ENCODE peak calls at places on chromosomes 3 and 15, in five cellular contexts. K is NB4, C is suprapubic skin, G is heart left ventricle, Y is uterus. F is an unnamed sample.

GRCh38 chr3:79684041-79684440 is 83.8 kb downstream of the ROBO1 start:
- DNase-seq in Y (no peak), K (no peak), C (no peak), G (no peak), F (no peak)

GRCh38 chr3:27993061-27993460 is 248.4 kb upstream of the CMC1 start:
- DNase-seq in G (no peak), K (no peak), C (no peak), Y (no peak), F (no peak)

GRCh38 chr3:4511491-4512251 is 18.5 kb downstream of the ITPR1 start:
- DNase-seq in K (no peak), C (no peak), Y (no peak), G (no peak), F (no peak)

GRCh38 chr15:24955549-24955929 is 752 bp downstream of the SNRPN start:
- DNase-seq in K (no peak), Y (peak; percentile 18), G (peak; percentile 16), C (no peak), F (no peak)

GRCh38 chr3:141241248-141242034 is 9.8 kb downstream of the PXYLP1 start:
- DNase-seq in Y (peak; percentile 43), C (no peak), G (peak; percentile 77), K (no peak), F (no peak)

GRCh38 chr15:31338318-31338878 is 11.8 kb downstream of the KLF13 start:
- DNase-seq in G (peak; percentile 46), C (no peak), K (no peak), Y (peak; percentile 29), F (no peak)

GRCh38 chr3:113954091-113954685 is 6.4 kb downstream of the ZDHHC23 start:
- DNase-seq in Y (no peak), C (no peak), K (no peak), G (no peak), F (no peak)

GRCh38 chr3:170523248-170523647 is 62.6 kb downstream of the SLC7A14 start:
- DNase-seq in Y (no peak), K (peak; percentile 11), G (no peak), C (no peak), F (no peak)

GRCh38 chr15:49693491-49693890 is 72.6 kb downstream of the DTWD1 start:
- DNase-seq in K (no peak), Y (no peak), G (no peak), C (no peak), F (no peak)

GRCh38 chr15:38325290-38325990 is 72.8 kb downstream of the SPRED1 start:
- DNase-seq in Y (no peak), K (no peak), G (no peak), C (no peak), F (no peak)

GRCh38 chr3:102159810-102160451 is 274.9 kb upstream of the ZPLD1 start:
- DNase-seq in Y (no peak), G (no peak), C (no peak), K (no peak), F (no peak)

GRCh38 chr3:152071924-152072323 is 196.8 kb upstream of the MBNL1 start:
- DNase-seq in Y (no peak), K (peak; percentile 28), G (no peak), C (no peak), F (peak; percentile 5)

GRCh38 chr3:123803521-123803920 is 80.6 kb downstream of the MYLK start:
- DNase-seq in G (no peak), C (no peak), Y (no peak), K (no peak), F (no peak)

GRCh38 chr15:67100808-67101581 is 35.6 kb downstream of the SMAD3 start:
- DNase-seq in Y (no peak), C (no peak), K (no peak), G (no peak), F (no peak)

GRCh38 chr3:29324180-29324651 is 43.3 kb downstream of the RBMS3 start:
- DNase-seq in K (no peak), G (peak; percentile 75), Y (peak; percentile 44), C (peak; percentile 79), F (no peak)
- TF ChIP-seq POLR2A in K (no peak), G (no peak), Y (no peak), C (no peak), F (no peak)

GRCh38 chr3:57756022-57756527 is at the start of gene SLMAP:
- DNase-seq in Y (peak; percentile 96), K (peak; percentile 97), C (peak; percentile 98), G (peak; percentile 97), F (peak; percentile 87)
- TF ChIP-seq POLR2A in Y (peak; percentile 65), K (peak; percentile 63), C (peak; percentile 61), G (no peak), F (peak; percentile 90)

GRCh38 chr15:82039871-82040270 is 5.9 kb downstream of the MEX3B start:
- DNase-seq in K (no peak), G (no peak), Y (no peak), C (no peak), F (no peak)

GRCh38 chr15:82043726-82044372 is 2.0 kb downstream of the MEX3B start:
- DNase-seq in K (no peak), G (no peak), Y (no peak), C (no peak), F (no peak)

GRCh38 chr15:82040395-82040794 is 5.4 kb downstream of the MEX3B start:
- DNase-seq in C (no peak), K (no peak), Y (no peak), G (no peak), F (no peak)

GRCh38 chr15:82043130-82043673 is 2.6 kb downstream of the MEX3B start:
- DNase-seq in Y (peak; percentile 15), K (no peak), C (no peak), G (no peak), F (no peak)

GRCh38 chr15:82040862-82041261 is 5.0 kb downstream of the MEX3B start:
- DNase-seq in G (no peak), Y (no peak), C (no peak), K (peak; percentile 30), F (no peak)
- TF ChIP-seq POLR2A in G (no peak), Y (no peak), C (no peak), K (no peak), F (no peak)

DNA sequence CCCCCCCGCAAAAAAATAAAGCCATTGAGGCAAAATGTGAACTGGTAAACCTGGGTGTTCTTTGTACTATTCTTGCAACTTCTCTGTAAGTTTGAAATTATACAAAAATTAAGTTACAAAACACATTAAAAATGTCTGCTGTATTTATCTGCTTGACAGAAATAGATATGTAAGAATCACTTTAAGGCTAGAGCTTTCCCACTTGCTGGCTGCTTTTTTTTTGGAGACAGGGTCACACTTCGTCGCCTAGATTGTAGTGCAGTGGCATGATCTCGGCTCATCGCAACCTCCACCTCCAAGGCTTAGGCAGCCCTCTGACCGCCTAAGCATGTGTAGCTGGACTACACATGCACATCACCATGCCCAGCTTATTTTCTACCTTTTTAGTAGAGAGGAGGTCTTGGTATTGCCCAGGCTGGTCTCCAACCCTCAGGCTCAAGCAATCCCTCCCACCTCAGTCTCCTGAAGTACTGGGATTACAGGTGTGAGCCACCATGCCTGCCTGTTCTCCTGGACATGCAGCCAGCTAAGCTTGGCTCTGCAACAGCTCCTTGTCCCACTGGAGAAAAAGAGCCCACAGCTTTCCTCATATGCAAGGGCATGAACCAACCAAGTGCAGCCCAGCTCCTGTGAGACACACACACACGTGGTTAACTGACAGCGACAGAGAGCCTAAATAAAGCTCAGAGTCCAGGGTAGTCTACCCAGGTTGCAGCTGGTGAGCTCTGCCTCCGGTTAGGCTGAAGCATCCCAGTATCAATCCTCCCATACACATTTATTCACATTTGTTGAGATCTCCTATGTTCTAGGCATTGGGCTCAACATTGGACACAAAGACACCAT is 4.5 kb downstream of the RPS17 start:
- DNase-seq in C (no peak), K (peak; percentile 40), Y (no peak), G (no peak), F (no peak)
- TF ChIP-seq POLR2A in C (no peak), K (no peak), Y (no peak), G (no peak), F (no peak)

DNA sequence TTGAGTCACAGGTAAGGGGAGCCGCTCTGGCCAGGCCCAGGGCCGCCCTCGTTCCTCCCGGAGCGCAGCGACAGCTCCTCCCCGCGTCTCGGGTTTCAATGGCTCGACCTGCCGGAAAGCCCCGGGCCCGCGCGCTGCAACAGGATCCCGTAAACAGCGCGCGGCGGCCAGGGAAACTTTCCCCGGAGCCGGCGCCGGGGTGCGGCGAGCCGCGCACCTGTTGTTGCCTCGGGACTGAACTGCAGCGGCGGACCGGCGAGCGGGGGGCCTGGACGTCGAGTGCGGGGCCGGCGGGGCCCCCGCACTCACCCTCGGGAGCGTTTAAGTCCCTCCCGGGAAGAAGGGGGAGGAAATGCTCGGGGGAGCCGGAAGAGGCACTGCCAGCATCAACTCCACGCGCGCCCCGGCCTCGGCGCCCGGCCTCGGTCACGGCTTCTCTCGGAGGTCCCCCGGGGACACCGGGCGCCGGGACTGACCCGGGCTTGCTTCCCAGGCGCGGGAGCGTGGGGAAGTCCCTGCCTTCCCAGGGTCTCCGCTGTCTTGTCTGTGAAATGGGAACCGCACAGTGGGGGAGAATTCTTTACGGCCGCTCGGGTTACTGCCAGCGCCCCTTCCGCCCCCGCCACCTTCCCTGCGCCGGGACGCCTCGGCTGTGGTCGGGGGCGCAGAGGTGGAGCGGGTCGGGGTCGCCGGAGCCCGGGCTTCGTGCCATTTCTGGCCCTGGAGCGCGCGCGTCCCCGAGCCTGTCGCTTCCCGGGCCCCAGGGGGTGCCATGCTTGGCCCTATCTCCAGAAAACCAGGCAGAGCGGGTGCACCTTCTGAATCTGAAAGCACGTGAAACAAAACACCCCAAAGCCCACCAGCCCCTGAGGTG is 7.4 kb upstream of the PGPEP1L start:
- DNase-seq in G (peak; percentile 40), C (no peak), K (peak; percentile 81), Y (peak; percentile 65), F (peak; percentile 43)
- TF ChIP-seq POLR2A in G (no peak), C (no peak), K (peak; percentile 66), Y (no peak), F (no peak)

GRCh38 chr15:68199340-68199739 is 5.8 kb downstream of the CALML4 start:
- DNase-seq in Y (no peak), K (no peak), G (no peak), C (no peak), F (no peak)

GRCh38 chr15:68201153-68201878 is 3.8 kb downstream of the CALML4 start:
- DNase-seq in G (no peak), K (no peak), C (peak; percentile 65), Y (no peak), F (no peak)

GRCh38 chr15:68197661-68198437 is 7.3 kb downstream of the CALML4 start:
- DNase-seq in K (no peak), C (no peak), Y (no peak), G (no peak), F (no peak)

GRCh38 chr15:68201879-68202261 is 3.3 kb downstream of the CALML4 start:
- DNase-seq in G (no peak), C (no peak), Y (no peak), K (no peak), F (no peak)

DNA sequence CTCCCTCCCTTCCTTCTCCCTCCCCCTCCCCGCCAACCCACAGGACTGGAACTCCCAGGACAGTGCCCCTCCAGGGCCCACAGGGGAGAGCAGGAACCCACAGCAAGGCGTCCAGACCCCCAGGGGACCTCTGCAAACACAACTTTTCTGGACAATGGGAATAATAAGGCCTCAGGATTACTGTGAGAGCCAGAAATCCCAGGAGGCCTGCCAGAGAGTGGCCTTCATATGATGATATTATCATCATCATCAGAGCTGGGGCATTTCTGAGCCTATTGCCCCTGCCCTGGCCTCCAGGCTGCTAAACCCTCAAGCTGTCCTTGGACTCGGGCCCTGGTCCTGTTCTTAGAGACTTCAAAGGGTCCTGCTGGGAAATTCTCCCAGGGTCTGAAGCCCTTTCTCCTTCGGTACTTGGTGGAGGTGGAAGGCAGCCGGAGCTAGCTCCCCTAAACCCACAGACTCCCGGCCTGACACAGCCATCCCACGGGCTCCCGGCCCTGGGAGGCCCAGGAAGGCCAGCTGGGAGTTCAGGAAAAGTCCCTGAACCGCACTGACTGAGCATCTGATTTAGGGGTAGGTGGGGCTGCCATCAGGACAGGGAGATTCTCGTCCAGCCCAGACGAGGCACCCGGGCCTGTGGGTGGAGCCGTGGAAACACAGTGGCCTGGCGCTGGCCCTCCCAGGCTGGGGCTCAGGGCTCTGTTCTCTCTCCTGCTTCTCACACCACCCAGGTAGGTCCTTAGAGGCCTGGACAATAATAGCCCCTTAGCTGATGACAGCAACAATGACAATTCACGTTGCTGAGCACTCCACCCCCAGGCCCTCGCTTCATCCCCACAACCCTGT is 4.9 kb downstream of the CALML4 start:
- DNase-seq in G (no peak), Y (no peak), C (no peak), K (no peak), F (no peak)
- TF ChIP-seq POLR2A in G (no peak), Y (no peak), C (no peak), K (no peak), F (no peak)